ENCODE peak calls at places on chromosomes 7 and 10, in four cellular contexts. E, N, U and W are unnamed samples.

GRCh38 chr7:98869374-98870070 is at the start of gene TMEM130:
- DNase-seq in E (no peak), N (no peak), U (no peak), W (no peak)

GRCh38 chr10:79004311-79004710 is 64.5 kb upstream of the ZMIZ1 start:
- DNase-seq in E (no peak), N (no peak), U (no peak), W (no peak)

GRCh38 chr10:119246862-119247549 is 39.6 kb downstream of the GRK5 start:
- DNase-seq in E (no peak), N (no peak), U (peak; percentile 97), W (peak; percentile 92)

GRCh38 chr7:92606985-92607384 is 16.8 kb upstream of the FAM133B start:
- DNase-seq in E (no peak), N (no peak), U (no peak), W (no peak)

GRCh38 chr7:157155959-157156358 is 17.2 kb downstream of the UBE3C start:
- DNase-seq in E (no peak), N (no peak), U (no peak), W (no peak)

GRCh38 chr7:105713488-105714465 is 132.5 kb upstream of the EFCAB10 start:
- DNase-seq in E (no peak), N (no peak), U (no peak), W (no peak)

GRCh38 chr10:132937861-132938260 is 4.5 kb downstream of the CFAP46 start:
- DNase-seq in E (no peak), N (no peak), U (no peak), W (no peak)

GRCh38 chr7:149448961-149449360 is 11.9 kb downstream of the ZNF777 start:
- DNase-seq in E (no peak), N (no peak), U (no peak), W (no peak)

GRCh38 chr7:22660293-22660692 is 66.7 kb upstream of the IL6 start:
- DNase-seq in E (no peak), N (no peak), U (no peak), W (no peak)

GRCh38 chr10:112173201-112173600 is 10.4 kb downstream of the GPAM start:
- DNase-seq in E (no peak), N (no peak), U (no peak), W (no peak)

GRCh38 chr10:24042884-24043283 is 166.1 kb upstream of the KIAA1217 start:
- DNase-seq in E (no peak), N (no peak), U (no peak), W (no peak)

GRCh38 chr7:129950191-129950940 is 2.4 kb downstream of the UBE2H start:
- DNase-seq in E (no peak), N (peak; percentile 33), U (no peak), W (peak; percentile 52)

GRCh38 chr10:72126184-72126871 is 38.0 kb upstream of the SPOCK2 start:
- DNase-seq in E (no peak), N (no peak), U (peak; percentile 75), W (peak; percentile 63)

GRCh38 chr7:37212526-37212925 is 236.1 kb downstream of the ELMO1 start:
- DNase-seq in E (no peak), N (no peak), U (no peak), W (no peak)

GRCh38 chr10:75825220-75825619 is 393.8 kb downstream of the LRMDA start:
- DNase-seq in E (no peak), N (no peak), U (no peak), W (no peak)

GRCh38 chr7:132558815-132559214 is 17.5 kb downstream of the PLXNA4 start:
- DNase-seq in E (no peak), N (no peak), U (no peak), W (no peak)

DNA sequence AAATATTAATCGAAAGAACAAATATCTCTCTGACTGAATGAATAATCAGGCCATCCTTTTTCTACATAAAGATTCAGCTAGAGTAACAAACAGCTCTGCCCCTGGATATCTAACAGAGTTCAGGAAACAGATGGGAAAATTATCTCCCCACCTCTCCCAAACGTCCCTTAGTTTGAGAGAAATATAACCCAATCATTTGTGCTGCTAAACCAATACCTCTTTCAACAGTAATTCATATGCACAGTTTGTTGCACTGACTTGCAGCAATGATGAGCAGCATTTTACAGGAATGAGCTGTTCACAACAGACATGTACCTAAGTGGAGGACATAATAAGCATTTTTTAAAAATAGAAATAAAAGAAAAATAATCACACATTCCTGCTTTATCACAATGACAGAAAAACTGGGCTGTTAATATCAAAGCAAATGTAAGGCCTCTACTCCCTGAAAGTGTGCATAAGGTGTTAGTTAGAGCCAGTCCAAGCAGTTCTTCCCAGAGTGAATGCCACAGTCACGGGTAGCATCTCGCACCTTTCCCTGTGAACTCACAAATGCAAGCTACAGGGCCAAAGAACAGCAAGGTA is 2.3 kb downstream of the CREB3L2 start:
- DNase-seq in E (no peak), N (no peak), U (no peak), W (no peak)
- H4K91ac ChIP-seq in E (no peak overlapping the region), N (no peak overlapping the region), U (peak overlapping the region; percentile 81), W (peak overlapping the region; percentile 57)

GRCh38 chr10:48224979-48225560 is 49.4 kb downstream of the FRMPD2 start:
- DNase-seq in E (peak; percentile 3), N (no peak), U (no peak), W (peak; percentile 7)

GRCh38 chr10:48224296-48224695 is 50.2 kb downstream of the FRMPD2 start:
- DNase-seq in E (no peak), N (no peak), U (no peak), W (no peak)

GRCh38 chr10:48231699-48232315 is 42.7 kb downstream of the FRMPD2 start:
- DNase-seq in E (peak; percentile 5), N (no peak), U (no peak), W (no peak)

GRCh38 chr10:48231178-48231577 is 43.3 kb downstream of the FRMPD2 start:
- DNase-seq in E (peak; percentile 12), N (no peak), U (no peak), W (no peak)

GRCh38 chr10:48227213-48227612 is 47.3 kb downstream of the FRMPD2 start:
- DNase-seq in E (peak; percentile 5), N (no peak), U (no peak), W (no peak)
- H2BK15ac ChIP-seq in E (no peak overlapping the region), N (no peak overlapping the region), U (no peak overlapping the region), W (no peak overlapping the region)

DNA sequence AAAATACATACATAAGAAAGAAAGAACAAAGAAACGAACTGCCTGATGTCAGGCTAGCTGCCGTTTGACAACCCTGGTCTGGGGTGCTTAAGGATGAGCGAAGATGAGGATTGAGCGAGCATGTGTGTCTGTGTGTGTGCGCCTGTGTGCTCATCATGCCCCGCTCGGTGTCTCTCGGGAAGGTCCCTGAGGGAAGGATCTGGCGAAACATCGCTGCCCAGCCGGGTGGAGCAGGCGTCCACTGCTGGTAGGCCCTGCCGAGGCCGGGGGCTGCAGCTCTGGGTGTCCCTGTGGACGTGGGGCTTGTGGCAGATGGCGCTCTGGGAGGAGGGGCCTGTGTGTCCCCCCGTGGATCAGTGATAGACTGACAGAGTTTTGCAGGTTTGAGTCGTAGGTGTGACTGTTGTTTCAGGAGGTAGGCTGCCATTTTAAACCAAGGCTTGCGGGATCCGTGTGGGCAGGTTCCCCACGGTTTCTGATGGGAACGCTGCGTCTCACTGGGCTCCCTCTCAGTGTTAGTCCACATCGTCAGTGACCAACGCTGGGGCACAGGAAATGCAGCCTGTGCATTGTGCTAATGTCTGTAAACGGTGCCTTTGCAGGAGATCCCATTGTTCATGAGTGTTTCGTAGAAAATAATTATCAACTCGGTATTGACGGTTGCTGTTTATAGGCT is 5.9 kb upstream of the SUN1 start:
- DNase-seq in E (no peak), N (no peak), U (no peak), W (no peak)
- H3K9ac ChIP-seq in E (no peak overlapping the region), N (no peak overlapping the region), U (no peak overlapping the region), W (peak overlapping the region; percentile 88)

GRCh38 chr7:21617513-21617912 is 74.7 kb downstream of the DNAH11 start:
- DNase-seq in E (no peak), N (no peak), U (no peak), W (no peak)
- H4K91ac ChIP-seq in E (no peak overlapping the region), N (no peak overlapping the region), U (no peak overlapping the region), W (no peak overlapping the region)

DNA sequence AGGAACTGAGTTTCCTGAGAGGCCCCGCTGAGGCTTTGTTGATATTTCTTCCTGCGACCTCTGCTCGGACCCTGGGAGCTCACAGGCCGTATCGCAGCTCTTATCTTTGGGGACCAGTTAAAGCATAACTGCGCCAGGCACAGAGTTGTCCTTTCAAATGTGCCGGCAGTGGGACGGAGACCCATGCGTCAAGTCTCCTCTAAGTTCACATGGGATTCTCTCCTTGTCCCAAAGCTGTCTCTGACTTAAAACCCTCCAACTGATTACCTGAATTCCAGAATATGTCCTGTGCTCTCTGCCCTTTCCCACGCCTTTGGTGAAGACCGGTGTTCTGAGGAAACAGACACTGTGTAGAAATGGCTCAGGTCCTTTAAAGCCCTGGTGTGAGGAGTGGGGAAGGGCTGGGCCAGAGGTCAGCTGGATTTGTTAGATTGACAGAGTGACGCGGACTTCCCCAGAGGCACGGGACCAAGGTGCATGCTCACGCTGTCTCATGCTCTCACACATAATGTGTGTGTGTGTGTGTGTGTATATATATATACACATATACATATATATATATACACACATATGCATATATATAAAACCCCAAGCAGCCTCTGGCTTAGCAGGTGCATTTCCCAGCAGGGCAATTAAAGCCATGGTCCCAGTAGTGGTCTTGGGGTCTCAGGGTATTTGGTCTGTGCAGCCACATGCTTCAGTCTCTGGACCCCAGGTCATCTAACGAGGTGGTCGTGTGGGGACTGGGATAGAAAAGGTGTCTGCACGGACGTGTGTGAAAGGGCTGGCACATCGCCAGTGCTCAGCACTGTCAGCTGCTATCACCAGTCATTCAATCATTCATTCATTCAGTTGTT is 170.0 kb downstream of the EGFR start:
- DNase-seq in E (no peak), N (no peak), U (no peak), W (no peak)
- H2BK15ac ChIP-seq in E (no peak overlapping the region), N (no peak overlapping the region), U (peak overlapping the region; percentile 30), W (no peak overlapping the region)

GRCh38 chr7:131071786-131072504 is 255.7 kb upstream of the MKLN1 start:
- DNase-seq in E (no peak), N (no peak), U (peak; percentile 38), W (peak; percentile 57)
- H3K9ac ChIP-seq in E (no peak overlapping the region), N (no peak overlapping the region), U (no peak overlapping the region), W (peak overlapping the region; percentile 73)